ENCODE peak calls at places on chromosomes 13 and 19, in five cellular contexts. P, T, M, X and V are unnamed samples.
A peak's percentile ranks its signal among the peaks of the same experiment; 100 is the strongest.

GRCh38 chr13:36919833-36920611 is at the start of gene SMAD9:
- DNase-seq in P (no peak), T (peak; percentile 63), M (peak; percentile 86), X (peak; percentile 79), V (peak; percentile 49)

GRCh38 chr13:79810671-79811070 is 329.7 kb downstream of the NDFIP2 start:
- DNase-seq in P (peak; percentile 31), T (no peak), M (no peak), X (no peak), V (no peak)

GRCh38 chr19:750640-751423 is at the start of gene MISP:
- DNase-seq in P (no peak), T (no peak), M (no peak), X (peak; percentile 95), V (no peak)

GRCh38 chr19:8550070-8550469 is 27.2 kb downstream of the MYO1F start:
- DNase-seq in P (no peak), T (no peak), M (no peak), X (no peak), V (no peak)

GRCh38 chr19:58170860-58171259 is 12.0 kb upstream of the ZNF274 start:
- DNase-seq in P (no peak), T (peak; percentile 67), M (no peak), X (no peak), V (no peak)

GRCh38 chr19:17076539-17076919 is 952 bp downstream of the MYO9B start:
- DNase-seq in P (no peak), T (peak; percentile 17), M (no peak), X (peak; percentile 27), V (no peak)

GRCh38 chr19:40379446-40380198 is 10.4 kb downstream of the HIPK4 start:
- DNase-seq in P (no peak), T (no peak), M (no peak), X (no peak), V (no peak)

GRCh38 chr13:46137627-46138026 is 32.8 kb upstream of the CPB2 start:
- DNase-seq in P (no peak), T (no peak), M (no peak), X (no peak), V (no peak)

GRCh38 chr19:55373993-55374757 is 2.5 kb upstream of the TMEM190 start:
- DNase-seq in P (no peak), T (peak; percentile 44), M (no peak), X (no peak), V (no peak)

GRCh38 chr13:45658586-45659235 is 43.2 kb upstream of the ERICH6B start:
- DNase-seq in P (peak; percentile 42), T (peak; percentile 86), M (no peak), X (no peak), V (no peak)

GRCh38 chr19:47044946-47045866 is 3.2 kb downstream of the TMEM160 start:
- DNase-seq in P (no peak), T (no peak), M (no peak), X (no peak), V (no peak)

GRCh38 chr13:52599037-52599852 is 43.0 kb upstream of the HNRNPA1L2 start:
- DNase-seq in P (no peak), T (peak; percentile 79), M (no peak), X (no peak), V (no peak)

GRCh38 chr19:55262359-55262758 is 3.5 kb upstream of the PPP6R1 start:
- DNase-seq in P (no peak), T (no peak), M (no peak), X (no peak), V (no peak)

GRCh38 chr19:18765224-18765623 is 25.9 kb downstream of the COMP start:
- DNase-seq in P (no peak), T (no peak), M (no peak), X (peak; percentile 33), V (no peak)

GRCh38 chr19:45581576-45581975 is 3.0 kb downstream of the OPA3 start:
- DNase-seq in P (no peak), T (no peak), M (no peak), X (no peak), V (no peak)

GRCh38 chr19:18021121-18021755 is 13.3 kb downstream of the ARRDC2 start:
- DNase-seq in P (no peak), T (peak; percentile 80), M (peak; percentile 97), X (peak; percentile 78), V (peak; percentile 40)

GRCh38 chr19:48350856-48351255 is 12.9 kb downstream of the TMEM143 start:
- DNase-seq in P (no peak), T (no peak), M (no peak), X (no peak), V (no peak)

GRCh38 chr19:48321372-48321621 is 4.1 kb upstream of the EMP3 start:
- DNase-seq in P (no peak), T (peak; percentile 79), M (peak; percentile 97), X (peak; percentile 100), V (peak; percentile 98)

GRCh38 chr13:76503756-76504155 is 382.4 kb downstream of the KCTD12 start:
- DNase-seq in P (no peak), T (no peak), M (no peak), X (no peak), V (no peak)

GRCh38 chr19:47573076-47574026 is at the start of gene ZNF541:
- DNase-seq in P (no peak), T (peak; percentile 36), M (peak; percentile 72), X (peak; percentile 61), V (peak; percentile 45)

GRCh38 chr19:9010693-9011092 is 484 bp upstream of the MUC16 start:
- DNase-seq in P (no peak), T (no peak), M (no peak), X (no peak), V (no peak)

GRCh38 chr19:39498262-39499081 is at the start of gene DLL3:
- DNase-seq in P (no peak), T (peak; percentile 8), M (no peak), X (no peak), V (no peak)

GRCh38 chr13:112926003-112926402 is 43.0 kb upstream of the MCF2L start:
- DNase-seq in P (no peak), T (no peak), M (no peak), X (no peak), V (no peak)

GRCh38 chr13:20360835-20361412 is 128.8 kb upstream of the GJB6 start:
- DNase-seq in P (no peak), T (peak; percentile 35), M (no peak), X (no peak), V (no peak)

GRCh38 chr13:112661291-112661690 is 28.5 kb upstream of the ATP11A start:
- DNase-seq in P (no peak), T (no peak), M (no peak), X (no peak), V (no peak)

GRCh38 chr19:18379803-18380747 is 5.9 kb upstream of the GDF15 start:
- DNase-seq in P (no peak), T (peak; percentile 98), M (peak; percentile 95), X (peak; percentile 89), V (no peak)

GRCh38 chr19:343941-344624 is 513 bp downstream of the MIER2 start:
- DNase-seq in P (no peak), T (no peak), M (peak; percentile 58), X (no peak), V (peak; percentile 45)

GRCh38 chr13:28246891-28247290 is 108.5 kb downstream of the PAN3 start:
- DNase-seq in P (no peak), T (peak; percentile 19), M (no peak), X (no peak), V (no peak)

GRCh38 chr19:4592445-4592844 is 33.0 kb upstream of the SEMA6B start:
- DNase-seq in P (no peak), T (no peak), M (no peak), X (no peak), V (no peak)

GRCh38 chr19:4594199-4594598 is 34.7 kb upstream of the SEMA6B start:
- DNase-seq in P (no peak), T (peak; percentile 22), M (no peak), X (no peak), V (no peak)

GRCh38 chr19:4590559-4590958 is 31.1 kb upstream of the SEMA6B start:
- DNase-seq in P (no peak), T (no peak), M (no peak), X (no peak), V (no peak)

GRCh38 chr19:4589579-4590410 is 30.3 kb upstream of the SEMA6B start:
- DNase-seq in P (no peak), T (no peak), M (no peak), X (no peak), V (peak; percentile 70)

DNA sequence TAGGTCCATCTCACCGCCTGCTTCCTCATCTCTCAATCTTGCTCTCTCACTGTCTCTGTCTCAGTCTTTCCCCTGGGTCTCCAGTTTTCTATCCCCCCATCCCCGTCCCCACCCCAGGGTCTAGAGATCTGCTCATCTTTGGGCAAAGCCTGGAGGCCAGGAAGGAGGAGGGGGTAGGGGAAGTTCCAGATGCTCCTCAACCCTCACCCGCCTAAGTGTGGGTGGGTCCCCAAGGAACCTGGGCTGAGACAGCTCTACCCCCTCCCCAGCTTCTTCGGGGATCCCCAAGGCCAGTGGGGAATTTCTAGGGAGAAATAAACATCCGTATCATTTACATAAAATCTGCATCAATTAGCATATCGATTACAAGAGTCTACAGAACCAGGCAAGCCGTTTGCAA is 31.8 kb upstream of the SEMA6B start:
- DNase-seq in P (no peak), T (no peak), M (no peak), X (no peak), V (no peak)
- TF ChIP-seq CTCF in P (no peak), T (no peak), M (no peak), X (no peak), V (no peak)

GRCh38 chr13:99658266-99658991 is 157.2 kb downstream of the TM9SF2 start:
- DNase-seq in P (no peak), T (peak; percentile 69), M (peak; percentile 59), X (peak; percentile 37), V (no peak)
- TF ChIP-seq CTCF in P (peak; percentile 7), T (peak; percentile 50), M (peak; percentile 16), X (peak; percentile 27), V (peak; percentile 49)

GRCh38 chr13:38685974-38686571 is 804 bp upstream of the FREM2 start:
- DNase-seq in P (no peak), T (peak; percentile 19), M (no peak), X (no peak), V (no peak)
- TF ChIP-seq CTCF in P (no peak), T (peak; percentile 25), M (peak; percentile 58), X (no peak), V (peak; percentile 13)

GRCh38 chr13:38226496-38226895 is 123.2 kb upstream of the UFM1 start:
- DNase-seq in P (no peak), T (no peak), M (no peak), X (no peak), V (no peak)

GRCh38 chr13:38228322-38228721 is 121.3 kb upstream of the UFM1 start:
- DNase-seq in P (no peak), T (no peak), M (no peak), X (no peak), V (no peak)

GRCh38 chr13:38223093-38223492 is 126.6 kb upstream of the UFM1 start:
- DNase-seq in P (no peak), T (peak; percentile 30), M (no peak), X (no peak), V (no peak)
- TF ChIP-seq CTCF in P (peak; percentile 33), T (peak; percentile 20), M (no peak), X (no peak), V (peak; percentile 15)